ENCODE peak calls at places on chromosomes 16 and 17, in five cellular contexts. I is IMR-90, N is H9, B is H1, J is mesendoderm. S is an unnamed sample.

GRCh38 chr16:6864670-6865069 is 468.0 kb upstream of the RBFOX1 start:
- DNase-seq in N (no peak), J (no peak), I (no peak), B (no peak), S (no peak)

GRCh38 chr16:30075503-30076275 is at the start of gene PPP4C:
- DNase-seq in J (peak), B (no peak), I (peak), N (peak), S (peak)

GRCh38 chr17:37176683-37177082 is 199.1 kb upstream of the C17orf78 start:
- DNase-seq in I (peak), J (no peak), B (no peak), N (no peak), S (peak)

GRCh38 chr17:40343126-40344119 is 21.1 kb downstream of the GJD3 start:
- DNase-seq in J (no peak), I (no peak), B (no peak), N (no peak), S (no peak)

GRCh38 chr16:9033125-9033830 is 58.2 kb upstream of the HAPSTR1 start:
- DNase-seq in J (peak), I (peak), N (peak), B (no peak), S (peak)

GRCh38 chr17:38872671-38873385 is 3.0 kb downstream of the LASP1 start:
- DNase-seq in B (no peak), N (no peak), J (no peak), I (no peak), S (no peak)

GRCh38 chr16:30395992-30396560 is 856 bp downstream of the ZNF48 start:
- DNase-seq in I (no peak), J (no peak), B (no peak), N (no peak), S (no peak)

GRCh38 chr17:19652595-19652994 is 4.0 kb downstream of the ALDH3A2 start:
- DNase-seq in J (no peak), N (no peak), I (no peak), B (no peak), S (no peak)

GRCh38 chr16:21650517-21650916 is 1.9 kb downstream of the IGSF6 start:
- DNase-seq in B (no peak), N (no peak), I (no peak), J (no peak), S (no peak)

DNA sequence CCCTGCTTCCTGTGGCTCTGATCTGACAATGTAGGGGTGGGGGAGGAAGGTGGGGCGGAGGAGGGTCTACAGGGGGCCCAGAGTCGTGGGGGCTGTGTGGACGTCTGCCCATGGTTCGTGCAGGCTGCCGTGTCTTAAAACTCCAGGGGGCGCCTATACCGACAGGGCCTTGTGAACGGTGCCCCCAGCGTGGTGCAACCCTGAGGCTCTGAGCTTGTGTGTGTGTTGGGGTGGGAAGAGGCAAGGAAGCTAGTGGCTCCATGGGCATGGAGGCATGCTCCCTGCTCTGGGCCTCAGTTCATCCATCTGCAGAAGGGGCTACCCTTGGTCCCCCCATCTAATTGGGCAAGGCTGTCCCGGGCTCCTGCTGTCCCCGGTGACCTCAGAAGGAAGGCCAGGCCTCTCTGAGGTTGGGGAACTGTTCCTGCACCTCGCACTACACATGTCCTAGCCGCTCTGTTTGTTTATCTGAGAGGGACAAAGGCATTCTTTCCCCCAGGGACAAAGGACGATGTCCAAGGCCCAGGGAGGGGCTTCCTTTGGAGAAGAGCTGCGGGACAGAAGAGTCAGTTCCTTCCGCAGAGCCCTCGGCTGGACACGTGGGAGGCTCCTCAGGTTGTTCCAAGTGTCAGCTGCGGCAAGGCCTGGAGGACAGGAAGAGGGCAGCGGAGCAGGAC is 13.5 kb downstream of the CA4 start:
- DNase-seq in I (no peak), B (no peak), N (peak), J (no peak), S (no peak)
- H3K18ac ChIP-seq in I (no peak), B (peak), N (peak), J (no peak), S (no peak)

DNA sequence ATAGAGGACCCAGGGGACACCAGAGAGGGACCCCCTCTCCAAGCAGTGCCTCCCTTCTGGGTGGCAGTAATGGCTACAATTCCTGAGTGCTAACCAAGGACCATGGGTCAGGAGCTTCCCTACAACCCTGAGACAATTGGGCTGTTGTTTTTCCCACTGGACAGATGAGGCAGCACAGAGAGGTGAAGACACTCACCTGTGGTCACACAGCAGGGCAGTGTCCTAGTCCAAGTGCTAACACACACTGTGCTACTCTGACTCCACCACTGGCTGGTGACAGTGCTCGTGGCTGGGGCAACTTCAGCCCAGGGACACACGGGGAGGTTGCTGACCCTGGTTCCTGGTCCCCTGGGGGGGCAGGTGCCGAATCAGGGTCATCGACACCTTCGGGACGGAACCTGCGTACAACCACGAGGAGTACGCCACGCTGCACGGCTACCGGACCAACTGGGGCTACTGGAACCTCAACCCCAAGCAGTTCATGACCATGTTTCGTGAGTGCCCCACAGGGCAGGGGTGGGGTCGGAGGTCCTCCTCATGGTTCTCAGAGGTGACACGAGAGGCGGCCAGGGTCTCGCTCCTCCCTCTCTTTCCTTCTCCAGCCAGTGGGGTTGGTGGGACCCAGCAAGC is 58.1 kb downstream of the MGAT5B start:
- DNase-seq in N (no peak), I (no peak), J (no peak), B (no peak), S (no peak)
- H3K18ac ChIP-seq in N (no peak), I (no peak), J (no peak), B (no peak), S (no peak)

DNA sequence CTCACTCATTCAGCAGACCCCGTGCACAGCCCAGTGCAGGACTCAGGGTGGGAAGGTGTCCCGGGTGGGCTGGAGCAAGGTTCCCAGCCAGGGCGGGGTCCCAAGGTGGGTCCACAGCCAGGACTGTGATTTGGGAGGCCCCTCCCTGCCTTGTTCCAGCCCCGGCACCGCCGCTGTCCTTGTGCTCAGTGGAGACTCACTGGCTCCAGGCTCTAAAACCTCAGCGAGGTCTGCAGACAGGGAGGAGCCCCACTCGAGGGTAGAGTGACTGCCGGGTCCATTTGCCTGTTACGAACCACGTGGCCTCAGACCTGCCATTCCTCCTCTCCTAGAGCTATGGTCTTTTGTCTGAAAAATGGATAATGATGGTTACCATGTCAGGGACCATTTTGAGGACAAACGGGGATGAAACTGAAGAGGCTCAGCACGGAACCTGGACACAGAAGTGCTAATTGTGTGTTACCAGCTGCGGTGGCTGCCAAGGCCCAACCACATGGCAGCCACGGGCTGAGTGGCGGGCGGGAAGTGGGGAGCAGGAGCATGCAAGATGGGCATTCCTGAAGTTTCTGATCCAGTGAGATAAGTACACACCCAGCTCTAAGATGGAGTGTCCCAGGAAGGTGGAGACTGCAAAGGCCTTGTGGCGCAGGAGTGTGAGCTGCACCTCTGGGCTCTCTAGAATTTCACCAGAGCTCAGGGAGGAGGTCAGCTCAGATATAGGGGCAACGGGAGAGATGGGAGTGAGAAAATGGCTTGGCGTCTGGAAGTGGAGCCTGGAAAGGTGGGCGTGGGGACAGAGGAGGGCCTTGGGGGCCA is 317.6 kb downstream of the SEC14L1 start:
- DNase-seq in J (no peak), B (no peak), N (no peak), I (no peak), S (no peak)
- H3K18ac ChIP-seq in J (no peak), B (no peak), N (no peak), I (no peak), S (peak)

DNA sequence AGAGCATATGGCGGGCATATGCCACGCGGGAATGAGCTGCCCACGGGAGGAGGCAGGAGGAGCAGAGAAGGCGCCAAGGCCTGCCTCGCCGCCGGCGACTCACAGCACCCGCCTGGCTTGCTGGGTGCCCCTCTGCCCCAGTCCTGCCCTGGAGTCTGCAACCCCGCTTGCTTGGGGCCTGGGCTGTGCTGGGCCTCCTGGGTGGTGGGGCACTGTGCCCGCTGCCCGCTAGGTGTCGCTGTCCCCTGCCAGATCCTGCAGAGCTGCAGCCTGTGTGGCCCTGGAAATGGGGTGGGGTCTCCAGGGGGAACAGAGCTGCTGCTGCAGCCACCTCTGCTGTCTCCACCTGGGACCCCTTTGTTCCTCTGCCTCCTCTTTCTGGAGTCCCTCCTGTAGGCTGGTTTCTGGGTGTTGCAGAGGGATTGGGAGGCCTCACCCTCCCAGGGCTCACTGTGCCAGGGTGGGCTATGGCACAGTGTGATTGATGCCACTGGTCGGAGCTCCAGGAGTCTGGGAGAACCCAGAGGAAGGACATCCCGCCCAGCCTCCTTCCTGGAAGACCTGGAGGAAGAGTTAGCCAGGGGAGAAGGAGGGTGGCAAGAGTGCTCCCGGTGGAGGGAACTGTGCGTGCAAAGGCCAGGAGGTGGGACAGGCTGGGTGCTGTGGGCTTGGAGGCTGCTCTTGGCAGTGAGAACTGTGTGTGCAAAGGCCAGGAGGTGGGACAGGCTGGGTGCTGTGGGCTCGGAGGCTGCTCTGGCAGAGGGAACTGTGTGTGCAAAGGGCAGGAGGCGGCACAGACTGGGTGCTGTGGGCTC is 141.1 kb upstream of the CIBAR2 start:
- DNase-seq in N (peak), I (peak), B (no peak), J (peak), S (peak)
- H3K18ac ChIP-seq in N (no peak), I (no peak), B (peak), J (no peak), S (no peak)

DNA sequence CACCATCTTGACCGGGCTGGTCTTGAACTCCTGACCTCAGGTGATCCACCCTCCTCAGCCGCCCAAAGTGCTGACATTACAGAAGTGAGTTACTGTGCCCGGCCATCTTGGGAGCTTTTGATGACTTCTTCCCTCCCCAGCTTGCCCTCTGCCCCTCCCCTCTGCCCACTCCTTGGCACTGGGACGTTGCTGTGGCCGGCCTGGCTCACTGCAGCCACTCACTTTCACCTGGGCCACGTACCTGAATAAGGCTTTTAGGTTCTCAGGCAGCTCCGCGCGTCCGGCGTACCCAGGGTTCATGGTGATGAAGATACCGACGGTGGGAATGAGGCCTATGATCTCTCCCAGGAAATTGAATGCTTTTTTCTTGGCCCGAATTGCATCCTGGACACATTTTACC is 81.6 kb downstream of the DNAH17 start:
- DNase-seq in N (no peak), J (no peak), I (no peak), B (no peak), S (no peak)
- H3K18ac ChIP-seq in N (no peak), J (no peak), I (no peak), B (no peak), S (no peak)

GRCh38 chr17:73786286-73786743 is 142.1 kb upstream of the SDK2 start:
- DNase-seq in N (peak), I (no peak), B (no peak), J (peak), S (no peak)

GRCh38 chr17:73785466-73785865 is 141.2 kb upstream of the SDK2 start:
- DNase-seq in N (no peak), I (no peak), J (no peak), B (no peak), S (no peak)

GRCh38 chr17:73787721-73788051 is 143.4 kb upstream of the SDK2 start:
- DNase-seq in N (no peak), J (no peak), B (no peak), I (no peak), S (no peak)

GRCh38 chr17:73784015-73784603 is 139.9 kb upstream of the SDK2 start:
- DNase-seq in J (no peak), I (no peak), B (no peak), N (no peak), S (no peak)

DNA sequence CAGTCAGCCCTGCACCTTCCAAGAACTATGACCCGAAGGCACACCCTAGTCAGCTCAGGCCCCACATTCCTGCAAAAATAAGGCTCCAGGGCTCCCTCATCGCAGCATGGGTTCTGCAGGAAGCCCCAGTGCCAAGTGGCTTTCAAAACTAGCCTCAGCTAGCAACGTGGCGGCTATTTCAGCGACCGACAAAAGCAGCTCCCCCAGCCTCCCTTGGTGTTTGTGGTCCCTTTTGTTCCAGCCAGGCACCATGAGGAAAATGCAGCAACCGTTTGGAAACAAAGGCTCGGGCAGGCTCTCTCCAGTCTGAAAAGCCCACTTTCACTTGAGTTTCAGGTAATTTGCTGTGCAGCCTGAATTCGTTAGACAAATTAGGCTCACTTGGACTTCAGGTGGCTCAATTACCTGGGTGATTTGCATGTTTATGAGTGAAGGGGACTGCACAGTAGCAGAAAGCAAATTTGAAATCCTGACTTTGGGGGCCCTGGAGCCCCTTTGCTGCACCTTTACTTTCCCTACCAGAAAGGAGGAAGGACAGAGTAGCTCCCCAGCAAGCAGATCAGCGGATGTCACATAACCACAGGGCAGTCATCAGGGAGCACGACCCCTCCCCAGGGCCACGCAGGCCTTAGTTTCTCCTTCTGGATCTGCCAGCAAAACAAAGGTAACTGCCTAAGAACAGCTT is 142.9 kb upstream of the SDK2 start:
- DNase-seq in I (no peak), N (no peak), B (no peak), J (peak), S (no peak)
- H3K18ac ChIP-seq in I (no peak), N (peak), B (peak), J (no peak), S (no peak)

DNA sequence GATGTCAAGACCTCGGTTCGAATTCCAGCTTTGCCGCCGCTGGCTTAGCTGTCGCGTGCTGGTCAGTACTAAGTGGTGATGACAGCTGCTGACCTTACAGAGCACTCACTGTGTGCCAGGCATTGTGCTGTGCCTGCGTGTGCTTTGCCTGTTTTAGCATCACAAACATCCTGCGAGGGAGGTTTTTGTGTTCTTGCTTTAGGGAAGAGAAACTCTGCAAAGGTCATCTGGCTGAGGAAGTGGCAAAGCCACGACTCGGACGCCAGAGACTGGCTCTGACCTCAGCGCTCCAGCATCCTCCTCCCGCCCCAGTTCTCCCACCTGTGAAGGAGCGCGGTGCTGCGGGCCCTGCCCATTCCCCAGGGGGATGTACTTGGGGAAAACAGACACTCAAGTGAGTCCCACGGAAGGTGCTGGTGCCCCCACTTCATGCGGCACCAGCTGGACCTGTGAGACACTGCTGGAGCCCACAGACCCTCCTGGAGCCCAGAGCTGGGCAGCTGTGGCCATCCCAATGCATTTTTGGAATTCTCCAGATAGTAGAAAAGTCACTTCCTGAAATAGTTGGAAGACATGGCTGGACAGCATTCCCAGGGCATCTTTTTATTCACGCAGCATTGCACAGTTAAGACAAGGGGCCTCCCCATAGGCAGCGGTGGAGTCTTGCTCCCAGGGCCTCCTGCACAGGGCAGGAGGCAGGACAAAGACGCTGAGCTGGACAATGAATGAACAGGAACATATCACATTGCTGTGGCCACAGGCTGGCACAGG is 20.0 kb upstream of the HERPUD1 start:
- DNase-seq in J (peak), B (no peak), I (peak), N (no peak), S (peak)
- H3K18ac ChIP-seq in J (no peak), B (no peak), I (peak), N (no peak), S (peak)

GRCh38 chr17:83064732-83065659 is 14.4 kb upstream of the METRNL start:
- DNase-seq in J (no peak), I (no peak), N (peak), B (no peak), S (no peak)
- H3K18ac ChIP-seq in J (no peak), I (no peak), N (no peak), B (no peak), S (no peak)

GRCh38 chr16:88744839-88745521 is 38.7 kb downstream of the CTU2 start:
- DNase-seq in J (peak), I (no peak), B (no peak), N (peak), S (no peak)
- H3K18ac ChIP-seq in J (no peak), I (no peak), B (no peak), N (no peak), S (no peak)